ENCODE peak calls at places on chromosomes 13 and 19, in seven cellular contexts. K, B, J, U, W, P and Y are unnamed samples.

GRCh38 chr19:35332817-35333216 is 3.8 kb downstream of the CD22 start:
- DNase-seq in K (no peak), B (no peak), J (no peak), U (no peak), W (no peak), P (no peak), Y (no peak)

GRCh38 chr19:45959517-45960025 is 14.1 kb downstream of the NOVA2 start:
- DNase-seq in K (no peak), B (no peak), J (no peak), U (no peak), W (no peak), P (no peak), Y (no peak)

GRCh38 chr13:81275666-81276258 is 934.8 kb upstream of the SPRY2 start:
- DNase-seq in K (no peak), B (no peak), J (no peak), U (no peak), W (no peak), P (no peak), Y (no peak)

GRCh38 chr13:29845440-29846056 is 4.9 kb downstream of the UBL3 start:
- DNase-seq in K (no peak), B (peak), J (no peak), U (no peak), W (no peak), P (no peak), Y (no peak)

GRCh38 chr13:110953416-110953815 is 38.5 kb upstream of the ANKRD10 start:
- DNase-seq in K (no peak), B (no peak), J (no peak), U (no peak), W (no peak), P (no peak), Y (no peak)

GRCh38 chr13:22967669-22968068 is 213.1 kb upstream of the SGCG start:
- DNase-seq in K (no peak), B (no peak), J (no peak), U (no peak), W (no peak), P (no peak), Y (no peak)

GRCh38 chr13:77026255-77026782 is 640 bp downstream of the FBXL3 start:
- DNase-seq in K (peak), B (peak), J (peak), U (peak), W (peak), P (peak), Y (peak)

GRCh38 chr19:9673912-9674668 is 810 bp downstream of the ZNF562 start:
- DNase-seq in K (no peak), B (peak), J (peak), U (no peak), W (no peak), P (no peak), Y (no peak)

GRCh38 chr19:54517483-54517882 is 14.9 kb downstream of the LAIR2 start:
- DNase-seq in K (no peak), B (peak), J (peak), U (no peak), W (no peak), P (peak), Y (peak)

GRCh38 chr19:9474975-9475374 is 23.4 kb downstream of the ZNF560 start:
- DNase-seq in K (no peak), B (no peak), J (no peak), U (no peak), W (no peak), P (no peak), Y (no peak)

GRCh38 chr13:49020328-49020727 is 44.6 kb downstream of the FNDC3A start:
- DNase-seq in K (no peak), B (no peak), J (no peak), U (no peak), W (no peak), P (no peak), Y (no peak)

GRCh38 chr13:79853258-79853657 is 372.3 kb downstream of the NDFIP2 start:
- DNase-seq in K (no peak), B (no peak), J (no peak), U (no peak), W (no peak), P (no peak), Y (no peak)

GRCh38 chr19:39128511-39129079 is 3.0 kb downstream of the PAK4 start:
- DNase-seq in K (no peak), B (no peak), J (no peak), U (no peak), W (no peak), P (no peak), Y (no peak)

GRCh38 chr19:13262450-13262849 is 112.2 kb downstream of the IER2 start:
- DNase-seq in K (no peak), B (peak), J (peak), U (no peak), W (peak), P (no peak), Y (no peak)

GRCh38 chr19:46861691-46862503 is 1.1 kb downstream of the ARHGAP35 start:
- DNase-seq in K (peak), B (no peak), J (peak), U (no peak), W (peak), P (peak), Y (peak)

GRCh38 chr13:98972627-98973026 is 5.2 kb downstream of the DOCK9 start:
- DNase-seq in K (no peak), B (peak), J (no peak), U (no peak), W (no peak), P (no peak), Y (no peak)

GRCh38 chr19:42325896-42326771 is 699 bp downstream of the MEGF8 start:
- DNase-seq in K (peak), B (no peak), J (peak), U (peak), W (no peak), P (no peak), Y (no peak)

GRCh38 chr19:32318884-32319520 is 26.4 kb upstream of the ZNF507 start:
- DNase-seq in K (no peak), B (no peak), J (peak), U (no peak), W (no peak), P (no peak), Y (no peak)

GRCh38 chr13:109012115-109012514 is 382.7 kb downstream of the MYO16 start:
- DNase-seq in K (no peak), B (no peak), J (no peak), U (no peak), W (no peak), P (no peak), Y (no peak)

GRCh38 chr13:112877066-112877465 is 91.9 kb upstream of the MCF2L start:
- DNase-seq in K (peak), B (no peak), J (no peak), U (no peak), W (no peak), P (peak), Y (no peak)

GRCh38 chr13:49853535-49853934 is 61.1 kb upstream of the KPNA3 start:
- DNase-seq in K (no peak), B (no peak), J (no peak), U (no peak), W (no peak), P (no peak), Y (no peak)

GRCh38 chr19:16418597-16418962 is 53.2 kb downstream of the EPS15L1 start:
- DNase-seq in K (no peak), B (no peak), J (no peak), U (no peak), W (no peak), P (no peak), Y (no peak)

GRCh38 chr13:24083722-24084421 is 76.6 kb upstream of the SPATA13 start:
- DNase-seq in K (no peak), B (no peak), J (no peak), U (peak), W (no peak), P (no peak), Y (peak)

GRCh38 chr19:45117167-45117594 is 24.2 kb downstream of the PPP1R37 start:
- DNase-seq in K (no peak), B (peak), J (peak), U (no peak), W (no peak), P (peak), Y (no peak)

GRCh38 chr19:31976775-31977536 is 368.5 kb upstream of the ZNF507 start:
- DNase-seq in K (no peak), B (no peak), J (no peak), U (no peak), W (no peak), P (no peak), Y (no peak)

GRCh38 chr13:89361909-89362308 is 1690.7 kb downstream of the SLITRK5 start:
- DNase-seq in K (no peak), B (peak), J (no peak), U (no peak), W (no peak), P (no peak), Y (no peak)

GRCh38 chr19:17385878-17386611 is 8.0 kb downstream of the CCDC194 start:
- DNase-seq in K (peak), B (peak), J (peak), U (peak), W (peak), P (peak), Y (peak)

GRCh38 chr19:45092747-45093678 is at the start of gene PPP1R37:
- DNase-seq in K (peak), B (peak), J (peak), U (peak), W (peak), P (peak), Y (peak)

GRCh38 chr19:17862711-17863519 is 3.2 kb downstream of the RPL18A start:
- DNase-seq in K (no peak), B (no peak), J (no peak), U (no peak), W (no peak), P (no peak), Y (no peak)

GRCh38 chr13:47291116-47291656 is 394.3 kb upstream of the HTR2A start:
- DNase-seq in K (no peak), B (no peak), J (no peak), U (no peak), W (no peak), P (no peak), Y (no peak)

GRCh38 chr13:30145709-30146367 is 161.5 kb downstream of the KATNAL1 start:
- DNase-seq in K (no peak), B (no peak), J (no peak), U (no peak), W (no peak), P (no peak), Y (no peak)

GRCh38 chr13:51557875-51558604 is 26.2 kb upstream of the WDFY2 start:
- DNase-seq in K (no peak), B (peak), J (peak), U (no peak), W (peak), P (no peak), Y (no peak)

GRCh38 chr19:41740415-41741243 is 14.7 kb upstream of the CEACAM6 start:
- DNase-seq in K (no peak), B (no peak), J (no peak), U (no peak), W (no peak), P (no peak), Y (no peak)

GRCh38 chr19:8663920-8664670 is 33.7 kb downstream of the NFILZ start:
- DNase-seq in K (no peak), B (no peak), J (no peak), U (no peak), W (no peak), P (no peak), Y (no peak)

DNA sequence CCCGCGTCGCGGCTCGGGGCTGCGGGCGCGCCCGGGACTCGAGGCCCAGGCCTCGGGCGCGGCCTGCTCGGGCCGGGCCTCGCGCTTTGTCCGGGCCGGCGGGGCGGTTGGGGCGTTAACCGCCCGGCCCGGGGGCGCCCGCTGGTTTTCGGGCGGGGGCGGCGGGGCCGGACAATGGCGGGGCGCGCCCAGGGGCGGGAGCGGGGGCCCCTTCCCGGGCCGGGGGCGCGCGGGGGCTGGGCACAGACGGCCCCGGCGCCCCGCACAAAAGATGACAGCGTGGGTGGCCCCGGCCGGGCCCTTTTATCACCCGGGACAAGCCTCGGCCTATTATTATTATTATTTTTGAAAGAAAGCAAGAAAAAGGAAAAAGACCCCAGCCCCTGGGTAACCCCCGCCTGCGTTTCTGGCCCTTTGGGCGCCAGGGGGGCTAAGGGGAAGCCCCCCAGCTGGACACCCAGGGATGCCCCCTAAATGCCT is 419 bp downstream of the KDM4B start:
- DNase-seq in K (no peak), B (no peak), J (no peak), U (no peak), W (no peak), P (no peak), Y (no peak)
- H3K27ac ChIP-seq in K (peak), B (peak), J (peak), U (peak), W (peak), P (no peak), Y (no peak)

GRCh38 chr19:1490020-1490310 is 185 bp downstream of the PCSK4 start:
- DNase-seq in K (no peak), B (no peak), J (no peak), U (no peak), W (no peak), P (no peak), Y (no peak)

GRCh38 chr19:1489463-1489971 is 633 bp downstream of the PCSK4 start:
- DNase-seq in K (peak), B (no peak), J (peak), U (no peak), W (no peak), P (no peak), Y (no peak)

GRCh38 chr19:1486720-1487575 is 3.2 kb downstream of the PCSK4 start:
- DNase-seq in K (peak), B (no peak), J (no peak), U (no peak), W (no peak), P (no peak), Y (no peak)

GRCh38 chr19:1487576-1488281 is 2.4 kb downstream of the PCSK4 start:
- DNase-seq in K (peak), B (no peak), J (no peak), U (no peak), W (no peak), P (no peak), Y (no peak)

DNA sequence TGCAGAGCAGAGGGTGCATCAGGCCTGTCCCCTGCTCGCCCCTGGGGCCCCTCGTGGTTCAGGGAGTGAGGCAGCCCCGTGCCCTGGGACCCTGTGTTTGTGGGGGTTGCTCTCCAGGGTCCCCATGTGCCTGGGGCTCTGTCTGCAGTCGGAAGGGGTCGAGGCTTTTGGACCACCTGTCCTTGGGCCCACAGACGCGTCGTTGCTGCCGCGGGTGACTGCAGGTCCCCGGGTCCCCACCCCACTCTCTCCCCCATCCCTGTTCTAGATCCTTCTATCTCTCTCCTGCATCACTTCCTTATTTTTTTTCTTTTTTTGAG is 1.9 kb downstream of the PCSK4 start:
- DNase-seq in K (no peak), B (no peak), J (no peak), U (no peak), W (no peak), P (no peak), Y (no peak)
- H3K4me3 ChIP-seq in K (no peak), B (no peak), J (no peak), U (no peak), W (no peak), P (no peak), Y (no peak)

GRCh38 chr19:30711296-30711695 is 339.1 kb downstream of the ZNF536 start:
- DNase-seq in K (no peak), B (no peak), J (no peak), U (no peak), W (no peak), P (no peak), Y (no peak)
- TF ChIP-seq CTCF in K (no peak), B (no peak), J (no peak), U (no peak), W (no peak), P (no peak), Y (no peak)

GRCh38 chr13:90415902-90416301 is 931.6 kb upstream of the MIR17HG start:
- DNase-seq in K (no peak), B (no peak), J (no peak), U (no peak), W (no peak), P (no peak), Y (no peak)
- H3K27ac ChIP-seq in K (no peak), B (no peak), J (no peak), U (no peak), W (no peak), P (no peak), Y (no peak)

DNA sequence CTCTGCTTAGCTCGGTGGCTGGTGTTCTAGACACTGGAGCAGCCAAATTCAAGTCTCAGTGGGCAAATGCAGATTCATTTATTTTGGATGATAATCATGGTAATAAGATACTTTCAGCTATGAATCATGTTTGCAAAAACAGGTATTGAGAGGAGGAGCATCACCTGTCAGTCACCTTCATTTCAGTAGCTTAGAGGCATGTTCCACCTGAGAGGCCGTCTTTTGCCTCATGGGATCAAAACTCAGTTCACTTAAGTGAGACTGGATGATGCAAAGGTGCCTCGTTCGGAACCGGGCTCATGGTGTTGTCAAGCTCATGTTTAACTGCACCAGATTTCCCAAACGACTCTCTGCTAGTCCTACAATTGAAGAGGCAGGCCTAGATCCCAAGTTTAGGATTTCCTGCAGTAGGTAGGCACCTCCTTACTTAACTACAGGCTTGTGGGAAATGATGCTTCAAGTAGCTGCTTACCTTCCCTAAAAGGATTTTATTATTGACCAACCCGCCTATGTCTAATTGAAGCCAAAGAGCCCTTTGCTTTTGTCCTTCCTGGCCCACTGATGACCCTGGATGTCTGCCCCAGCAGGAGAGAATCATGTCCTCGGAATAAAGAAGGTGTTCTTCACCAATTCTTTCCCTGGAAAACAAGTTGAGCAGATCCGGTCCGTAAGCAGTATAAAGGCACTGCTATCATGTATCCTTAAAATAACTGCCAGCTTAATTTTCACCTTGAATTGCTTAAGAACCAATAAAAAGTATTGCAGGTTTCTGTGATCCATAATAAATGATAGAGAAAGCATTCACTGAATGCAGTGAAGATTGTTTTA is 60.0 kb downstream of the ZAR1L start:
- DNase-seq in K (no peak), B (no peak), J (no peak), U (no peak), W (no peak), P (no peak), Y (no peak)
- H3K4me3 ChIP-seq in K (peak), B (no peak), J (no peak), U (peak), W (no peak), P (peak), Y (no peak)

DNA sequence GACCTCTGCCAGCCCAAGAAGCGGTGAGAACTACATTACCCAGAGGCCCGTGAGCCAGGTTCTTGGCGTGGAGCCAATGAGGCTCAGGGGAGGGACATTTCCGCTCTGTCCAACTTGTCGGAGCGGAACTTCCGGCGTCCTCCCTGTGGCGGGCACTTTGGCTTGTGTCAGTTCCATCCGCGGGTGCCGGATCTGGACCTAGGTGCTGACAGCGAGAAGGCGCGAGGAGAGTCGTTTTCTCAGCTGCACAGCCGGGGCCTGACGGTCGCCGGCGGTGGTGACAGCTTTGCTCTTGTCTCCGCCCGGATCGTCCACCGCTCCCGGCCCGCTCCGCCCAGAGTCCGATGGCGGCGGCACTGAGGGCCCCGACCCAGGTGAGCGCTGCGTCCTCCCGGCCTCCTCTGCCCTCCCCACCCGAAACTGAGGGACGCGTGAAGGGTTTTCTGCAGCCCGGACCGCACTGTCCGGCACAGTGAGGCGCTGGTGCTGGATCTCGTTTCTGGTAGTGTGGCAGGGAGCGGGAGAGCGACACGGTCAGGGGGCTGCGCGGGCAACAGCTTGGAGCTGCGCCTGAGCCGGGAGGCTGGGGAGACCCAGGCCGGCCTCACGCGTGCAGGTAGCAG is at the start of gene ZNF530:
- DNase-seq in K (peak), B (peak), J (peak), U (peak), W (peak), P (peak), Y (peak)
- TF ChIP-seq CTCF in K (no peak), B (no peak), J (no peak), U (no peak), W (peak), P (no peak), Y (no peak)